ENCODE peak calls at places on chromosomes 3 and 15, in four cellular contexts. One of them, this sample, is unnamed.
A peak's percentile ranks its signal among the peaks of the same experiment; 100 is the strongest.

GRCh38 chr15:31442203-31443090 is 115.8 kb downstream of the KLF13 start:
- DNase-seq in H1: no peak
- DNase-seq in HepG2: no peak
- DNase-seq in GM12878: no peak
- DNase-seq in this sample: peak; percentile 18

GRCh38 chr3:9704343-9705322 is 1.0 kb downstream of the CPNE9 start:
- DNase-seq in HepG2: peak; percentile 35
- DNase-seq in GM12878: no peak
- DNase-seq in H1: peak; percentile 96
- DNase-seq in this sample: peak; percentile 78

GRCh38 chr15:66948294-66948693 is 117.1 kb upstream of the SMAD3 start:
- DNase-seq in GM12878: no peak
- DNase-seq in HepG2: no peak
- DNase-seq in H1: no peak
- DNase-seq in this sample: no peak

GRCh38 chr15:92159906-92160841 is 233.5 kb upstream of the ST8SIA2 start:
- DNase-seq in GM12878: no peak
- DNase-seq in HepG2: no peak
- DNase-seq in H1: no peak
- DNase-seq in this sample: no peak

GRCh38 chr15:38864827-38865604 is 300.4 kb upstream of the RASGRP1 start:
- DNase-seq in H1: no peak
- DNase-seq in HepG2: no peak
- DNase-seq in GM12878: no peak
- DNase-seq in this sample: no peak

GRCh38 chr3:164233951-164234350 is 844.3 kb downstream of the SI start:
- DNase-seq in GM12878: no peak
- DNase-seq in HepG2: no peak
- DNase-seq in H1: no peak
- DNase-seq in this sample: no peak

GRCh38 chr15:31499953-31500808 is 173.5 kb downstream of the KLF13 start:
- DNase-seq in H1: peak; percentile 43
- DNase-seq in HepG2: no peak
- DNase-seq in GM12878: no peak
- DNase-seq in this sample: no peak

GRCh38 chr15:33138000-33138399 is 56.5 kb downstream of the FMN1 start:
- DNase-seq in H1: no peak
- DNase-seq in HepG2: no peak
- DNase-seq in GM12878: no peak
- DNase-seq in this sample: no peak

GRCh38 chr3:141769171-141769894 is 6.1 kb downstream of the GRK7 start:
- DNase-seq in HepG2: peak; percentile 28
- DNase-seq in GM12878: no peak
- DNase-seq in H1: no peak
- DNase-seq in this sample: peak; percentile 76

GRCh38 chr3:34842706-34843478 is 796.4 kb upstream of the ARPP21 start:
- DNase-seq in H1: no peak
- DNase-seq in HepG2: no peak
- DNase-seq in GM12878: no peak
- DNase-seq in this sample: no peak

GRCh38 chr3:101549473-101549872 is 12.2 kb upstream of the TRMT10C start:
- DNase-seq in GM12878: no peak
- DNase-seq in HepG2: peak; percentile 29
- DNase-seq in H1: no peak
- DNase-seq in this sample: no peak

GRCh38 chr3:65902304-65902793 is 136.4 kb downstream of the MAGI1 start:
- DNase-seq in HepG2: no peak
- DNase-seq in GM12878: no peak
- DNase-seq in H1: peak; percentile 64
- DNase-seq in this sample: no peak

GRCh38 chr15:70508561-70509281 is 254.6 kb downstream of the UACA start:
- DNase-seq in GM12878: no peak
- DNase-seq in H1: no peak
- DNase-seq in HepG2: peak; percentile 7
- DNase-seq in this sample: no peak

GRCh38 chr3:128569756-128570155 is 76.8 kb upstream of the GATA2 start:
- DNase-seq in H1: no peak
- DNase-seq in HepG2: no peak
- DNase-seq in GM12878: no peak
- DNase-seq in this sample: no peak

GRCh38 chr15:49906976-49907375 is 212.1 kb downstream of the ATP8B4 start:
- DNase-seq in GM12878: no peak
- DNase-seq in HepG2: no peak
- DNase-seq in H1: no peak
- DNase-seq in this sample: no peak

GRCh38 chr15:69311319-69311721 is 12.6 kb downstream of the PAQR5 start:
- DNase-seq in H1: no peak
- DNase-seq in GM12878: no peak
- DNase-seq in HepG2: no peak
- DNase-seq in this sample: no peak

GRCh38 chr3:56753206-56753605 is 48.5 kb downstream of the ARHGEF3 start:
- DNase-seq in HepG2: no peak
- DNase-seq in H1: no peak
- DNase-seq in GM12878: peak; percentile 87
- DNase-seq in this sample: no peak

GRCh38 chr3:4476507-4476906 is 9.4 kb upstream of the SUMF1 start:
- DNase-seq in GM12878: no peak
- DNase-seq in HepG2: no peak
- DNase-seq in H1: no peak
- DNase-seq in this sample: no peak

GRCh38 chr3:185796431-185797107 is 28.3 kb downstream of the IGF2BP2 start:
- DNase-seq in HepG2: peak; percentile 96
- DNase-seq in H1: no peak
- DNase-seq in GM12878: no peak
- DNase-seq in this sample: no peak

GRCh38 chr15:79640206-79640605 is 208.1 kb downstream of the MINAR1 start:
- DNase-seq in GM12878: no peak
- DNase-seq in H1: no peak
- DNase-seq in HepG2: peak; percentile 7
- DNase-seq in this sample: no peak

GRCh38 chr15:78325092-78325843 is 14.9 kb upstream of the CRABP1 start:
- DNase-seq in HepG2: no peak
- DNase-seq in H1: no peak
- DNase-seq in GM12878: no peak
- DNase-seq in this sample: no peak

GRCh38 chr3:169387751-169388696 is 275.5 kb downstream of the MECOM start:
- DNase-seq in GM12878: no peak
- DNase-seq in H1: no peak
- DNase-seq in HepG2: peak; percentile 20
- DNase-seq in this sample: no peak

GRCh38 chr3:44562147-44562546 is 7.2 kb downstream of the ZKSCAN7 start:
- DNase-seq in GM12878: no peak
- DNase-seq in HepG2: no peak
- DNase-seq in H1: no peak
- DNase-seq in this sample: no peak

GRCh38 chr15:75389791-75390382 is 21.5 kb upstream of the MAN2C1 start:
- DNase-seq in H1: no peak
- DNase-seq in GM12878: no peak
- DNase-seq in HepG2: no peak
- DNase-seq in this sample: no peak

GRCh38 chr3:51282931-51283330 is 102.2 kb upstream of the MANF start:
- DNase-seq in HepG2: no peak
- DNase-seq in GM12878: no peak
- DNase-seq in H1: no peak
- DNase-seq in this sample: no peak

GRCh38 chr15:36499751-36500389 is 79.6 kb upstream of the CDIN1 start:
- DNase-seq in H1: no peak
- DNase-seq in GM12878: no peak
- DNase-seq in HepG2: no peak
- DNase-seq in this sample: no peak

GRCh38 chr15:75130597-75131268 is 70.9 kb upstream of the C15orf39 start:
- DNase-seq in HepG2: no peak
- DNase-seq in GM12878: peak; percentile 89
- DNase-seq in H1: no peak
- DNase-seq in this sample: no peak

GRCh38 chr3:139559541-139559940 is 20.0 kb upstream of the RBP1 start:
- DNase-seq in GM12878: no peak
- DNase-seq in H1: no peak
- DNase-seq in HepG2: no peak
- DNase-seq in this sample: no peak

DNA sequence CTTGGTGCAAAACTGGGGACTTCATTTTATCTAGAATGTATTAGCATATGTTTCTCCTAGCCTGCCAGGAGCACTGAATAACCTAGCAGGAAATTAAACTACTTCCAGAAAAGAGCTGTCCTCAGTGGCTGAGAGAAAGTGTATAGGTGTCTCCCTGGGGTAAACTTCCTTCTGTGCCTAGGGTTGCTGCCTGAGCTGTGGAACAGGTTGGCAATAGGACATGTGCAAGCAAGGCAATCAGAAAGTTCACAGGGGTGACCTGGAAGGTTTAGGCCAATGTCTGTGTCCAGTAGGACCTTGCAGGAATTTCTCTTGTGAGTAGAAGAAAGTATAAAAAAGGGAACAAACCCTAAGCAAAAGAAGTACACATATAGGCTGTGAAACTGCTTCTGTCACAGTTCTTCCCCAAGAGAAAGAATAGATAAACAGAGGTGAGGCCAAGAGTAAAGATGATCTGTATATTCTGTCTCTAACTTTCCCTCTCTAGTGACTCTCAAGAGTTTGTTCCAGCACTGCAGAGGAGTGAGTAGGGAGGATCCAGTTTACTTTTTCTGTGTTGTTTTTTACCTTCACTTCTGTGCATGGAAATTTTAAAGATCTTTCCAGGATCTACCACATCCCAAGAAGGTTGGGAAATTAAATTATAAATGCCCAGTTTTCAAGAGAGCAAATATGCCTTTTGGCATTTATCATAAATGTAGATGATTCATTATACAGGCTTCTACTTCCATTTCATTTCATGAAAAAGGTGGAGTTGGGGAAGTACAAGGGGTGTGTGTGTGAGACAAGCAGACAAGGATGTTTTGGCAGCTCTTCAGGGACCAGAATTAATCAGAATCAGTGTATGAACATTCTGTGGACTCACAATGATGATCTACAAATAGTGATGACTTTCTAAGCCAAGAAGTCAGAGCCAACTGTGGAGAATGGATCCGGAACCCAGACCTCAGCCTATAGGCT is 155.2 kb downstream of the RBPMS2 start:
- DNase-seq in H1: no peak
- DNase-seq in HepG2: no peak
- DNase-seq in GM12878: no peak
- DNase-seq in this sample: no peak
- TF ChIP-seq GABPA in H1: no peak
- TF ChIP-seq GABPA in HepG2: no peak
- TF ChIP-seq GABPA in GM12878: no peak
- TF ChIP-seq GABPA in this sample: no peak

GRCh38 chr3:108096506-108097325 is 5.9 kb upstream of the CD47 start:
- DNase-seq in H1: no peak
- DNase-seq in HepG2: no peak
- DNase-seq in GM12878: no peak
- DNase-seq in this sample: no peak
- TF ChIP-seq RFX5 in H1: no peak
- TF ChIP-seq RFX5 in HepG2: no peak
- TF ChIP-seq RFX5 in GM12878: no peak
- TF ChIP-seq RFX5 in this sample: no peak

DNA sequence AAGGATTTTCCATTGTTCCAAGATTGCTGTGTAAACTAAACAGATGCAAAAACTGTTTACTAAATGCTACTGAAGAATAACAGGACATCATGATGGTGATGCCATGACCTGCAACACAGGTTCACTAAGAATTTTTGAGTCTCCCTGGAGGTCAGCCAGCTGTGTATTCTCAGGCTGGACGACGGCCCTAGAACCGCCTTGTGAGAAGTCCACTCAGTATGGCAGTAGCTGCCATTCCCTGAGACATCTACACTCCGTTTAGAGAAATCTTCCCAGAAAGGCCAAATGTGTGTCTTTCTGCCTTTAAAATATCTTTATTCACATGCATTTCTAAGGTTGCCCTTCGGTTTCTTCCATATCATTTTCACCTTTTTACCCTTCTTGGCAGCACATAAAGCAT is 63.3 kb downstream of the MYO1E start:
- DNase-seq in H1: no peak
- DNase-seq in HepG2: no peak
- DNase-seq in GM12878: no peak
- DNase-seq in this sample: no peak
- TF ChIP-seq HDAC2 in H1: no peak
- TF ChIP-seq HDAC2 in HepG2: no peak
- TF ChIP-seq HDAC2 in GM12878: no peak
- TF ChIP-seq HDAC2 in this sample: no peak

DNA sequence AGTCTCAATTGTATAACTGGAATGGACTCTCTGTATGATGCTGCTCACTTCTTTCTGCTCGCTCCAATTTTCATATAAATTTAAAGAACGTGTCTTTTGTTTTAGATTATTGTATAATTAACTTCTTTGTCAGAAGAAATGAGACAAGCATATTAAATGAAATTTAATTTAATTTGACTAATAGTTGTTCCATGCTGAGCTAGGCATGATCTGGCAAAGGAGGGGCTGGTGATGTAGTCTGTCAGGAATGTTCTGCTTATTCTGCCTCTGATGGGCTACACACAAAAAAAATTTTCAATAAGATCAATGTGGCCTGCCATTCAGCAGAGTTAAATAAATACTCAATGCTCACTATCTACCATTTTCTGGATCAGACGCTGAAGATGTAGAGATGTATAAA is 208.4 kb upstream of the CD96 start:
- DNase-seq in HepG2: no peak
- DNase-seq in GM12878: no peak
- DNase-seq in H1: no peak
- DNase-seq in this sample: no peak
- TF ChIP-seq GABPA in HepG2: no peak
- TF ChIP-seq GABPA in GM12878: no peak
- TF ChIP-seq GABPA in H1: no peak
- TF ChIP-seq GABPA in this sample: no peak

GRCh38 chr3:99783009-99783573 is 34.6 kb upstream of the CMSS1 start:
- DNase-seq in H1: no peak
- DNase-seq in HepG2: no peak
- DNase-seq in GM12878: no peak
- DNase-seq in this sample: no peak
- TF ChIP-seq RFX5 in H1: no peak
- TF ChIP-seq RFX5 in HepG2: no peak
- TF ChIP-seq RFX5 in GM12878: no peak
- TF ChIP-seq RFX5 in this sample: no peak